ENCODE peak calls at places on chromosomes 3 and 15, in six cellular contexts. One of them, this sample, is unnamed.

GRCh38 chr15:39198044-39198625 is 382.7 kb upstream of the THBS1 start:
- DNase-seq in CD8-positive, alpha-beta T cell: no peak
- DNase-seq in right cardiac atrium: no peak
- DNase-seq in fibroblast of lung: no peak
- DNase-seq in CD8-positive, alpha-beta memory T cell: no peak
- DNase-seq in MM.1S: no peak
- DNase-seq in this sample: no peak

GRCh38 chr15:67573194-67573593 is 30.7 kb downstream of the MAP2K5 start:
- DNase-seq in CD8-positive, alpha-beta memory T cell: no peak
- DNase-seq in right cardiac atrium: no peak
- DNase-seq in fibroblast of lung: no peak
- DNase-seq in MM.1S: no peak
- DNase-seq in CD8-positive, alpha-beta T cell: no peak
- DNase-seq in this sample: no peak

GRCh38 chr3:31957106-31957505 is 24.0 kb downstream of the OSBPL10 start:
- DNase-seq in CD8-positive, alpha-beta T cell: no peak
- DNase-seq in MM.1S: no peak
- DNase-seq in fibroblast of lung: no peak
- DNase-seq in right cardiac atrium: no peak
- DNase-seq in CD8-positive, alpha-beta memory T cell: no peak
- DNase-seq in this sample: no peak

GRCh38 chr3:63791974-63792373 is 27.1 kb upstream of the C3orf49 start:
- DNase-seq in MM.1S: no peak
- DNase-seq in CD8-positive, alpha-beta memory T cell: no peak
- DNase-seq in CD8-positive, alpha-beta T cell: no peak
- DNase-seq in right cardiac atrium: no peak
- DNase-seq in fibroblast of lung: peak; percentile 53
- DNase-seq in this sample: no peak

GRCh38 chr15:36882487-36883108 is 217.8 kb downstream of the MEIS2 start:
- DNase-seq in CD8-positive, alpha-beta T cell: no peak
- DNase-seq in right cardiac atrium: no peak
- DNase-seq in fibroblast of lung: no peak
- DNase-seq in MM.1S: no peak
- DNase-seq in CD8-positive, alpha-beta memory T cell: no peak
- DNase-seq in this sample: no peak

GRCh38 chr3:39143051-39143885 is 10.1 kb downstream of the CSRNP1 start:
- DNase-seq in CD8-positive, alpha-beta T cell: no peak
- DNase-seq in CD8-positive, alpha-beta memory T cell: peak; percentile 44
- DNase-seq in fibroblast of lung: no peak
- DNase-seq in MM.1S: no peak
- DNase-seq in right cardiac atrium: no peak
- DNase-seq in this sample: no peak

GRCh38 chr15:62416535-62416934 is 251.4 kb upstream of the C2CD4B start:
- DNase-seq in CD8-positive, alpha-beta memory T cell: no peak
- DNase-seq in MM.1S: no peak
- DNase-seq in CD8-positive, alpha-beta T cell: no peak
- DNase-seq in right cardiac atrium: no peak
- DNase-seq in fibroblast of lung: no peak
- DNase-seq in this sample: no peak

GRCh38 chr15:91967935-91968605 is 114.6 kb downstream of the SLCO3A1 start:
- DNase-seq in fibroblast of lung: no peak
- DNase-seq in CD8-positive, alpha-beta T cell: no peak
- DNase-seq in CD8-positive, alpha-beta memory T cell: no peak
- DNase-seq in right cardiac atrium: no peak
- DNase-seq in MM.1S: no peak
- DNase-seq in this sample: no peak

GRCh38 chr15:29061746-29062660 is 176.2 kb downstream of the APBA2 start:
- DNase-seq in CD8-positive, alpha-beta T cell: no peak
- DNase-seq in right cardiac atrium: no peak
- DNase-seq in CD8-positive, alpha-beta memory T cell: no peak
- DNase-seq in fibroblast of lung: peak; percentile 9
- DNase-seq in MM.1S: no peak
- DNase-seq in this sample: no peak

GRCh38 chr15:33083232-33084006 is 111.1 kb downstream of the FMN1 start:
- DNase-seq in fibroblast of lung: no peak
- DNase-seq in CD8-positive, alpha-beta T cell: no peak
- DNase-seq in MM.1S: no peak
- DNase-seq in right cardiac atrium: no peak
- DNase-seq in CD8-positive, alpha-beta memory T cell: no peak
- DNase-seq in this sample: no peak

GRCh38 chr15:70879386-70879785 is 12.8 kb downstream of the THAP10 start:
- DNase-seq in CD8-positive, alpha-beta memory T cell: no peak
- DNase-seq in right cardiac atrium: no peak
- DNase-seq in fibroblast of lung: peak; percentile 95
- DNase-seq in MM.1S: no peak
- DNase-seq in CD8-positive, alpha-beta T cell: no peak
- DNase-seq in this sample: no peak

DNA sequence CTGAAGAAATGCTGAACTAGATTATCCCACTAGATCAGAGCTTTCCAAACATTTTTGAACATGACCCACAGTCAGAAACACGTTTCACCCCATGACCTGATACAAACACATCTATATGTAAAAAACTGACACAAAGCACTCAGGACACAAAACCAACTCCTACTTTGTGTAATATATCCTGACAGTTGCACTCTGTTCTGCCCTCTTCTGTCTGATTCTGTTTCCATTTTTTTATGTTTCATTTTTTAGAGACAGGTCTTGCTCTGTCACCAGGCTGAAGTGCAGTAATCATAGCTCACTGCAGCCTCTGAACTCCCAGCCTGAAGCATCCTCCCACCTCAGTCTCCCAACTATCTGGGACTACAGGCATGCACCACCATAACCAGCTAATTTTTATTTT is 15.8 kb upstream of the RFTN1 start:
- DNase-seq in CD8-positive, alpha-beta memory T cell: no peak
- DNase-seq in MM.1S: no peak
- DNase-seq in fibroblast of lung: peak; percentile 17
- DNase-seq in CD8-positive, alpha-beta T cell: no peak
- DNase-seq in right cardiac atrium: no peak
- DNase-seq in this sample: no peak
- H3K27ac ChIP-seq in CD8-positive, alpha-beta memory T cell: no peak overlapping the region
- H3K27ac ChIP-seq in MM.1S: no peak overlapping the region
- H3K27ac ChIP-seq in fibroblast of lung: no peak overlapping the region
- H3K27ac ChIP-seq in CD8-positive, alpha-beta T cell: no peak overlapping the region
- H3K27ac ChIP-seq in right cardiac atrium: no peak overlapping the region
- H3K27ac ChIP-seq in this sample: no peak overlapping the region

GRCh38 chr3:69962053-69962452 is 37.5 kb upstream of the SAMMSON start:
- DNase-seq in MM.1S: no peak
- DNase-seq in fibroblast of lung: no peak
- DNase-seq in CD8-positive, alpha-beta memory T cell: no peak
- DNase-seq in right cardiac atrium: no peak
- DNase-seq in CD8-positive, alpha-beta T cell: no peak
- DNase-seq in this sample: no peak
- H3K27ac ChIP-seq in MM.1S: no peak overlapping the region
- H3K27ac ChIP-seq in fibroblast of lung: no peak overlapping the region
- H3K27ac ChIP-seq in CD8-positive, alpha-beta memory T cell: no peak overlapping the region
- H3K27ac ChIP-seq in right cardiac atrium: no peak overlapping the region
- H3K27ac ChIP-seq in CD8-positive, alpha-beta T cell: no peak overlapping the region
- H3K27ac ChIP-seq in this sample: no peak overlapping the region

DNA sequence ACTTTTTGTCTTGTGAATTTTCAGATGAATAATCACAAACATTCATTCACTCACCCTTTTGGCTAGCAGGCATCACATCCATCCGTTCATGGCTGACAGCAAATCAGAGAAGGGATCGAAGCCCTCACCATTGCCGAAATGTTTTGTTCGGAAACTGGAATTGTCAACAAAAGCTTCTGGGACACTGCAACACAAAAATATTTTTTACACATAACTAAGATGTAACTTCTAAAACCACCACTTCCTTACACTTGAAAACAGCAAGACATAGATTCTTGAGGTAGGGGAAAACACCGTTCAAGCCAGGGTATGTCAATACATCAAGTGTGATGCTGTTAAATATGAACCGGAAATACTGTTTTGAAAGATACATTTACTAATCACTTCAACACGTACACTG is 90.2 kb downstream of the FOXP1 start:
- DNase-seq in fibroblast of lung: no peak
- DNase-seq in MM.1S: no peak
- DNase-seq in CD8-positive, alpha-beta memory T cell: peak; percentile 51
- DNase-seq in right cardiac atrium: no peak
- DNase-seq in CD8-positive, alpha-beta T cell: peak; percentile 52
- DNase-seq in this sample: peak; percentile 20
- H3K27ac ChIP-seq in fibroblast of lung: no peak overlapping the region
- H3K27ac ChIP-seq in MM.1S: no peak overlapping the region
- H3K27ac ChIP-seq in CD8-positive, alpha-beta memory T cell: peak overlapping the region; percentile 81
- H3K27ac ChIP-seq in right cardiac atrium: no peak overlapping the region
- H3K27ac ChIP-seq in CD8-positive, alpha-beta T cell: peak overlapping the region; percentile 92
- H3K27ac ChIP-seq in this sample: peak overlapping the region; percentile 85

DNA sequence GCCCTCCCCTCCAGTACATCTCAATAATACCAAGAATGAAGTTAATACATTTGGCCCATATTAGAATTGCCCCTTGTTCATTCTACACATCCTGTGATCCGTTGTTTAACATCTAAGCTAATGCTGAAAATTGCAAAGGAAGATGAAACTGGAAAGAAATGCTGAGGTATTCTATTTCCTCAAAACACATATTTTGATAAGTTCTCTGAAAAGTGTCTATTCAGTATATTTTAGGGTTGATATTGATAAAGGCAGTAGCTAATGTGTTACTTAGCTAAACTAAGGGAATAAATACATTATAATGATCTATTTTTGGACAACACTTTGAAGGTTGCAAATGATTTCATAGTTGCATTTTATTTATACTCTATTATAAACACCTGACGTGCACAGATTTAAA is 702.6 kb upstream of the ROBO1 start:
- DNase-seq in fibroblast of lung: no peak
- DNase-seq in CD8-positive, alpha-beta T cell: no peak
- DNase-seq in MM.1S: no peak
- DNase-seq in CD8-positive, alpha-beta memory T cell: no peak
- DNase-seq in right cardiac atrium: no peak
- DNase-seq in this sample: no peak
- H3K27ac ChIP-seq in fibroblast of lung: no peak overlapping the region
- H3K27ac ChIP-seq in CD8-positive, alpha-beta T cell: no peak overlapping the region
- H3K27ac ChIP-seq in MM.1S: no peak overlapping the region
- H3K27ac ChIP-seq in CD8-positive, alpha-beta memory T cell: no peak overlapping the region
- H3K27ac ChIP-seq in right cardiac atrium: no peak overlapping the region
- H3K27ac ChIP-seq in this sample: no peak overlapping the region

GRCh38 chr15:22949074-22949547 is 31.1 kb downstream of the CYFIP1 start:
- DNase-seq in CD8-positive, alpha-beta memory T cell: no peak
- DNase-seq in CD8-positive, alpha-beta T cell: no peak
- DNase-seq in MM.1S: no peak
- DNase-seq in right cardiac atrium: peak; percentile 92
- DNase-seq in fibroblast of lung: peak; percentile 59
- DNase-seq in this sample: no peak

GRCh38 chr15:22948056-22948455 is 32.1 kb downstream of the CYFIP1 start:
- DNase-seq in CD8-positive, alpha-beta memory T cell: no peak
- DNase-seq in CD8-positive, alpha-beta T cell: no peak
- DNase-seq in fibroblast of lung: no peak
- DNase-seq in right cardiac atrium: no peak
- DNase-seq in MM.1S: no peak
- DNase-seq in this sample: no peak

GRCh38 chr15:22951381-22952280 is 28.5 kb downstream of the CYFIP1 start:
- DNase-seq in MM.1S: no peak
- DNase-seq in CD8-positive, alpha-beta T cell: no peak
- DNase-seq in fibroblast of lung: peak; percentile 11
- DNase-seq in right cardiac atrium: peak; percentile 72
- DNase-seq in CD8-positive, alpha-beta memory T cell: no peak
- DNase-seq in this sample: no peak

GRCh38 chr15:22951031-22951380 is 29.2 kb downstream of the CYFIP1 start:
- DNase-seq in fibroblast of lung: no peak
- DNase-seq in CD8-positive, alpha-beta T cell: no peak
- DNase-seq in right cardiac atrium: no peak
- DNase-seq in MM.1S: no peak
- DNase-seq in CD8-positive, alpha-beta memory T cell: no peak
- DNase-seq in this sample: no peak

GRCh38 chr15:22950211-22950990 is 29.8 kb downstream of the CYFIP1 start:
- DNase-seq in MM.1S: no peak
- DNase-seq in right cardiac atrium: no peak
- DNase-seq in fibroblast of lung: peak; percentile 20
- DNase-seq in CD8-positive, alpha-beta memory T cell: no peak
- DNase-seq in CD8-positive, alpha-beta T cell: no peak
- DNase-seq in this sample: no peak
- H3K27ac ChIP-seq in MM.1S: no peak overlapping the region
- H3K27ac ChIP-seq in right cardiac atrium: peak overlapping the region; percentile 43
- H3K27ac ChIP-seq in fibroblast of lung: peak overlapping the region; percentile 58
- H3K27ac ChIP-seq in CD8-positive, alpha-beta memory T cell: no peak overlapping the region
- H3K27ac ChIP-seq in CD8-positive, alpha-beta T cell: no peak overlapping the region
- H3K27ac ChIP-seq in this sample: no peak overlapping the region

DNA sequence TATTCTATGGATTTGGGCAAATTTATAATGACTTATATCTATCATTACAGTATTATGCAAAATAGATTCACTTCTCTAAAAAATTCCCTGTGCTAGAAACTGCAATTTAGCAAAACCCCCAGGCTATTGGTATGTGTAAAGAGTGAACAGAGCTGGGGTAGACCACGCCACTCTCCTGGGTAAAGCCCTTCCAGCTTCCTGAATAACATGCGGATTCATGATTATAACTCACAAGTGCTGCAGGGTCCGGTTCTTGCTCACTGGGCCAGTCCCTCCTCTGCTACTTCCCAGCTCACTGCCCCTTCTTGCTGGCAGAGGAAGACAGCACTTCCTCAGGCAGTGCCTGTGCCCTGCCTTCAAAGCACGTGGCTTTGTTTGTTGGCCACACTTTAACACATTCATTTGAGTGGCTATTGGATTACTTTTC is 4.1 kb downstream of the CD80 start:
- DNase-seq in right cardiac atrium: no peak
- DNase-seq in CD8-positive, alpha-beta T cell: no peak
- DNase-seq in MM.1S: no peak
- DNase-seq in CD8-positive, alpha-beta memory T cell: no peak
- DNase-seq in fibroblast of lung: no peak
- DNase-seq in this sample: no peak
- H3K27ac ChIP-seq in right cardiac atrium: no peak overlapping the region
- H3K27ac ChIP-seq in CD8-positive, alpha-beta T cell: no peak overlapping the region
- H3K27ac ChIP-seq in MM.1S: no peak overlapping the region
- H3K27ac ChIP-seq in CD8-positive, alpha-beta memory T cell: no peak overlapping the region
- H3K27ac ChIP-seq in fibroblast of lung: no peak overlapping the region
- H3K27ac ChIP-seq in this sample: no peak overlapping the region

GRCh38 chr3:101925564-101925963 is 76.2 kb downstream of the NFKBIZ start:
- DNase-seq in MM.1S: no peak
- DNase-seq in CD8-positive, alpha-beta T cell: no peak
- DNase-seq in CD8-positive, alpha-beta memory T cell: no peak
- DNase-seq in fibroblast of lung: no peak
- DNase-seq in right cardiac atrium: no peak
- DNase-seq in this sample: no peak

GRCh38 chr3:101932326-101933108 is 83.2 kb downstream of the NFKBIZ start:
- DNase-seq in right cardiac atrium: no peak
- DNase-seq in MM.1S: no peak
- DNase-seq in fibroblast of lung: no peak
- DNase-seq in CD8-positive, alpha-beta memory T cell: no peak
- DNase-seq in CD8-positive, alpha-beta T cell: no peak
- DNase-seq in this sample: no peak

GRCh38 chr3:101926594-101927105 is 77.3 kb downstream of the NFKBIZ start:
- DNase-seq in CD8-positive, alpha-beta memory T cell: no peak
- DNase-seq in MM.1S: no peak
- DNase-seq in right cardiac atrium: no peak
- DNase-seq in fibroblast of lung: no peak
- DNase-seq in CD8-positive, alpha-beta T cell: no peak
- DNase-seq in this sample: no peak

DNA sequence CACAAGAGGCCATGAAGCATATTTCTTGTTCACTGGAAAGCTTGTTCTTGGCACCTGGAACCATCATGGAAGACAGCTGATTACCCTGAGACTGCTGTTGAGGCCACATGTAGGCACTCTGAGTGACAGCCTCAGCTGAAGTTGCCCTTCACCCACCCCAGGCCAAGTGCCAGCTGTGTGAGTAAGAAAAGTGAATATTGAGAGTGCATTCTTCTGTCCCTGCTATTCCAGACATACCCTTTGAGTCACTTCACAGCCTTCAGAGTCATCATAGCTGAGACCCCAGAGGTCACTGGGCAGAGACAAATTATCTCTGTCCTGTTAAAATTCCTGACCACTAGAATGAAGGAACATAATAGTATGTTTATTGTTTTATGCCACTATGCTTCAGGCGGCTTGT is 79.6 kb downstream of the NFKBIZ start:
- DNase-seq in CD8-positive, alpha-beta memory T cell: no peak
- DNase-seq in right cardiac atrium: no peak
- DNase-seq in fibroblast of lung: peak; percentile 55
- DNase-seq in MM.1S: no peak
- DNase-seq in CD8-positive, alpha-beta T cell: no peak
- DNase-seq in this sample: no peak
- H3K27ac ChIP-seq in CD8-positive, alpha-beta memory T cell: no peak overlapping the region
- H3K27ac ChIP-seq in right cardiac atrium: no peak overlapping the region
- H3K27ac ChIP-seq in fibroblast of lung: no peak overlapping the region
- H3K27ac ChIP-seq in MM.1S: no peak overlapping the region
- H3K27ac ChIP-seq in CD8-positive, alpha-beta T cell: no peak overlapping the region
- H3K27ac ChIP-seq in this sample: no peak overlapping the region

This sample was measured in effector memory CD4-positive, alpha-beta T cell.